ENCODE peak calls at places on chromosome 5, in five cellular contexts. D, X, H, R and V are unnamed samples.
A peak's percentile ranks its signal among the peaks of the same experiment; 100 is the strongest.

GRCh38 chr5:1550287-1551076 is 26.7 kb upstream of the LPCAT1 start:
- DNase-seq in X (no peak), D (no peak), H (no peak), R (no peak), V (no peak)

GRCh38 chr5:102975457-102976182 is 144.3 kb downstream of the GIN1 start:
- DNase-seq in H (no peak), D (no peak), R (no peak), X (no peak), V (no peak)

GRCh38 chr5:67774153-67774552 is 441.4 kb upstream of the PIK3R1 start:
- DNase-seq in D (no peak), X (no peak), H (no peak), R (no peak), V (peak; percentile 43)

GRCh38 chr5:157327771-157328170 is 61.8 kb downstream of the CYFIP2 start:
- DNase-seq in D (no peak), H (no peak), R (no peak), X (no peak), V (no peak)

GRCh38 chr5:51902512-51902911 is 519.3 kb downstream of the ISL1 start:
- DNase-seq in X (no peak), D (no peak), R (no peak), H (no peak), V (no peak)

GRCh38 chr5:95761771-95762680 is 30.9 kb downstream of the RHOBTB3 start:
- DNase-seq in X (no peak), R (no peak), H (no peak), D (no peak), V (no peak)

GRCh38 chr5:78887384-78888118 is 97.6 kb downstream of the ARSB start:
- DNase-seq in H (no peak), R (no peak), X (no peak), D (no peak), V (no peak)

GRCh38 chr5:1915316-1915715 is 32.6 kb upstream of the IRX4 start:
- DNase-seq in X (no peak), H (no peak), D (no peak), R (no peak), V (no peak)

GRCh38 chr5:31995011-31995410 is 179.1 kb downstream of the GOLPH3 start:
- DNase-seq in H (no peak), X (no peak), R (no peak), D (no peak), V (no peak)

GRCh38 chr5:14868771-14869170 is 2.8 kb downstream of the ANKH start:
- DNase-seq in D (no peak), X (no peak), H (no peak), R (no peak), V (no peak)

GRCh38 chr5:135565691-135566421 is 12.9 kb downstream of the CXCL14 start:
- DNase-seq in X (no peak), R (peak; percentile 80), H (peak; percentile 64), D (peak; percentile 85), V (peak; percentile 78)

GRCh38 chr5:119355636-119356383 is at the start of gene TNFAIP8:
- DNase-seq in X (no peak), R (peak; percentile 15), H (peak; percentile 80), D (peak; percentile 59), V (no peak)

GRCh38 chr5:137176126-137176525 is 323.0 kb downstream of the SPOCK1 start:
- DNase-seq in R (no peak), H (no peak), D (no peak), X (no peak), V (no peak)

GRCh38 chr5:38670878-38671277 is 114.4 kb upstream of the LIFR start:
- DNase-seq in D (no peak), X (no peak), R (no peak), H (no peak), V (no peak)

GRCh38 chr5:76960004-76960625 is 7.3 kb downstream of the CRHBP start:
- DNase-seq in R (no peak), H (no peak), X (peak; percentile 23), D (peak; percentile 39), V (no peak)

GRCh38 chr5:73796164-73797141 is 170.5 kb downstream of the ARHGEF28 start:
- DNase-seq in R (no peak), X (no peak), H (peak; percentile 78), D (no peak), V (peak; percentile 15)

GRCh38 chr5:137091473-137091872 is 407.7 kb downstream of the SPOCK1 start:
- DNase-seq in D (peak; percentile 61), R (no peak), X (no peak), H (no peak), V (no peak)

GRCh38 chr5:43121565-43122484 is 1.1 kb downstream of the ZNF131 start:
- DNase-seq in D (no peak), R (peak; percentile 49), X (no peak), H (peak; percentile 35), V (peak; percentile 19)

GRCh38 chr5:112724901-112725300 is 12.8 kb upstream of the APC start:
- DNase-seq in R (no peak), D (no peak), X (no peak), H (no peak), V (no peak)

GRCh38 chr5:126138475-126139005 is 284.7 kb upstream of the GRAMD2B start:
- DNase-seq in H (no peak), X (no peak), R (no peak), D (no peak), V (no peak)

GRCh38 chr5:83711982-83712601 is 8.6 kb downstream of the HAPLN1 start:
- DNase-seq in R (peak; percentile 61), X (no peak), H (peak; percentile 49), D (no peak), V (no peak)

GRCh38 chr5:124628721-124629596 is 117.5 kb downstream of the ZNF608 start:
- DNase-seq in D (peak; percentile 76), H (peak; percentile 94), R (no peak), X (no peak), V (peak; percentile 55)

GRCh38 chr5:8456846-8457186 is 587.9 kb downstream of the MTRR start:
- DNase-seq in R (no peak), X (no peak), D (no peak), H (no peak), V (no peak)

GRCh38 chr5:175539936-175540335 is 61.6 kb downstream of the SFXN1 start:
- DNase-seq in R (no peak), D (no peak), X (no peak), H (no peak), V (no peak)
- TF ChIP-seq CTCF in R (no peak), D (peak; percentile 41), X (no peak), H (no peak), V (no peak)

DNA sequence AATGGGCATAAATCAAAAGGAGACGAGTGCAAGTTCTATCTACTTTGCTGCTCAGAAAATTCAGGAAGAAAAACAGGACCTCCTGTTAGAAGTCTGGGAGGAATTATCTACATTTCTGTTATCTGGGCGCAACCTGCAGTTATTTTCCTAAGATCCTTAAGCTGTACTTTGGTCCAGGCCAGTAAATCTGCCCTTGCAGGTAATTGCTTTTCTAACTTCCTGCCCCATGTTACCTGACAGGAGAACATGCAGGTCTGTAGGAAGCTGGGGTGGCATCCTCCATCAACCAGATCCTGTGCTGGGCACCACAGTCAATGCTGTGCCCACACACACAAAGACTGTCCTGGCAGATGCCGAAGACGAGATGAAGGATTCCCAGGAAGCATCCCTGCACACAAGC is 5.7 kb downstream of the CCNJL start:
- DNase-seq in D (no peak), H (no peak), R (no peak), X (no peak), V (no peak)
- TF ChIP-seq CTCF in D (no peak), H (no peak), R (no peak), X (no peak), V (no peak)

GRCh38 chr5:3139596-3139995 is 388.1 kb upstream of the IRX2 start:
- DNase-seq in D (no peak), H (peak; percentile 43), R (no peak), X (no peak), V (no peak)
- TF ChIP-seq CTCF in D (peak; percentile 35), H (no peak), R (no peak), X (peak; percentile 65), V (no peak)

GRCh38 chr5:129698661-129699060 is 49.2 kb upstream of the MINAR2 start:
- DNase-seq in R (no peak), D (no peak), X (no peak), H (no peak), V (no peak)
- TF ChIP-seq CTCF in R (peak; percentile 37), D (peak; percentile 42), X (no peak), H (no peak), V (no peak)